ENCODE peak calls at places on chromosomes 3 and 15, in nine cellular contexts. E is breast epithelium, C is heart left ventricle, A is ovary, M is stomach, D is upper lobe of left lung, B is right lobe of liver, L is GM12878, H is transverse colon. U is an unnamed sample.

GRCh38 chr15:29970402-29970695 is 112.4 kb upstream of the GOLGA8J start:
- DNase-seq in E (no peak), C (no peak), A (no peak), M (no peak), D (no peak), B (no peak), L (no peak), H (no peak), U (no peak)

GRCh38 chr3:167967257-167968010 is 128.3 kb downstream of the GOLIM4 start:
- DNase-seq in E (no peak), C (no peak), A (no peak), M (no peak), D (peak; percentile 47), B (no peak), L (no peak), H (no peak), U (no peak)

GRCh38 chr3:23647706-23648258 is 158.0 kb upstream of the UBE2E1 start:
- DNase-seq in E (no peak), C (no peak), A (no peak), M (no peak), D (no peak), B (no peak), L (no peak), H (no peak), U (no peak)

GRCh38 chr3:119809249-119810017 is 27.5 kb downstream of the NR1I2 start:
- DNase-seq in E (no peak), C (no peak), A (no peak), M (no peak), D (no peak), B (no peak), L (no peak), H (no peak), U (no peak)

GRCh38 chr3:150528359-150528797 is 17.9 kb downstream of the SERP1 start:
- DNase-seq in E (no peak), C (no peak), A (no peak), M (no peak), D (no peak), B (no peak), L (no peak), H (no peak), U (no peak)

GRCh38 chr15:57158589-57158988 is 217.7 kb upstream of the CGNL1 start:
- DNase-seq in E (no peak), C (peak; percentile 36), A (no peak), M (no peak), D (no peak), B (no peak), L (no peak), H (no peak), U (no peak)

GRCh38 chr3:158101330-158102218 is 4.6 kb downstream of the SHOX2 start:
- DNase-seq in E (no peak), C (no peak), A (no peak), M (no peak), D (no peak), B (no peak), L (no peak), H (no peak), U (no peak)

GRCh38 chr3:146466596-146466995 is 2.8 kb downstream of the PLSCR2 start:
- DNase-seq in E (no peak), C (no peak), A (no peak), M (no peak), D (no peak), B (no peak), L (no peak), H (no peak), U (no peak)

GRCh38 chr3:9746330-9746729 is 3.4 kb upstream of the OGG1 start:
- DNase-seq in E (no peak), C (no peak), A (no peak), M (no peak), D (no peak), B (no peak), L (no peak), H (no peak), U (no peak)

GRCh38 chr3:9749333-9749662 is 454 bp upstream of the OGG1 start:
- DNase-seq in E (no peak), C (no peak), A (no peak), M (no peak), D (no peak), B (no peak), L (no peak), H (no peak), U (no peak)

GRCh38 chr3:9750556-9751411 is 1.0 kb downstream of the OGG1 start:
- DNase-seq in E (no peak), C (no peak), A (no peak), M (no peak), D (no peak), B (peak; percentile 45), L (no peak), H (peak; percentile 53), U (no peak)

GRCh38 chr3:9747267-9747666 is 2.5 kb upstream of the OGG1 start:
- DNase-seq in E (no peak), C (no peak), A (no peak), M (no peak), D (no peak), B (no peak), L (no peak), H (no peak), U (no peak)

GRCh38 chr3:9749663-9750555 is at the start of gene OGG1:
- DNase-seq in E (peak; percentile 97), C (peak; percentile 99), A (peak; percentile 99), M (peak; percentile 98), D (peak; percentile 99), B (peak; percentile 98), L (peak; percentile 95), H (peak; percentile 98), U (peak; percentile 98)
- TF ChIP-seq POLR2A in E (no peak), C (no peak), A (peak; percentile 16), M (no peak), D (peak; percentile 57), B (peak; percentile 56), L (peak; percentile 62), H (peak; percentile 58), U (no peak)

GRCh38 chr15:25437751-25438600 is 848 bp downstream of the UBE3A start:
- DNase-seq in E (peak; percentile 28), C (peak; percentile 70), A (peak; percentile 70), M (peak; percentile 45), D (peak; percentile 56), B (peak; percentile 76), L (no peak), H (peak; percentile 58), U (no peak)

GRCh38 chr15:25436707-25437106 is 2.1 kb downstream of the UBE3A start:
- DNase-seq in E (no peak), C (no peak), A (no peak), M (no peak), D (no peak), B (no peak), L (no peak), H (no peak), U (no peak)

GRCh38 chr15:25439456-25439836 is 622 bp upstream of the UBE3A start:
- DNase-seq in E (no peak), C (no peak), A (no peak), M (peak; percentile 27), D (peak; percentile 40), B (no peak), L (no peak), H (peak; percentile 49), U (no peak)

GRCh38 chr15:25441111-25441510 is 2.3 kb upstream of the UBE3A start:
- DNase-seq in E (no peak), C (no peak), A (no peak), M (no peak), D (no peak), B (no peak), L (no peak), H (no peak), U (no peak)

DNA sequence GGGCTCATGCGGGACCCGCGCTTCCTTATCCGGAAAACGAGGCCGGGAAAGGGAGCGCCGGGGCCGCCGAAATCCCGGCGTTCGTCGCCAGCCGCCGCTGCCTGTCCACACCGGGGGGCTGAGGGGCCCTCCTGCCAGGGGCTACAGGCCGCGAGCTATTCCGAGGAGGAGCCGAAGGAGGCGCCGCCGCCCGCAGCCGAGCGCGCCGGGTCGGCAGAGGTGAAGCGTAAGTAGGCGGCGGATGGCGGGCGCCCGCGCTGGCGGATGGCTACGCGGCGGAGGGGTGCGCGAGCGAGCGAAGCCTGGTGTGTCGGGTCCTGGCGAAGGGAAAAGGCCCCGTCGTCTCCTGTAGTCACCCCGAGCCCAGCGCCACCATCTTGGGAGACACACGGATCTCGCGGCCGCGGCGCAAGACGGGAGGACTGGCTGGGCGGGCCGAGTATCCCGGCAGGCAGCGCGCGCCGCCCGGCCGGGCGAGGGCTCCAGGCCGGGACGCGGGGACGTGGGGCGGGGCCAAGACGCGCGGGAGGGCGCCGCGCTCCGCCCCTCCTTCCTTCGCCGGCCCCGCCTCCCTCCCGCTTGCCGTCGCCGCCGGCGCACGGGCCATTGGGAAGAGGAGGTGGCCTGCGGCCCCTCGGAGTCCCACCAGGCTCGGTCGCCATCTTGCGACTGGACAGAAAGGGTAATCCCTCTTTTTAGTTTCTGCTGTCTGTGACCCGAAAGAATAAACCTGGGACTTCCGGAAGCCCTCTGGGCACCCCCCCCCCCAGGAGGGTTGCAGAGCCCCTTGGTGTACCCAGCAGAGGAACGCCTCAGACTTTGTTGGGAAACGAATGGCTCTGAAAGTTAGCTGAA is at the start of gene UBE3A:
- DNase-seq in E (peak; percentile 84), C (peak; percentile 94), A (peak; percentile 92), M (peak; percentile 93), D (peak; percentile 92), B (peak; percentile 93), L (peak; percentile 63), H (peak; percentile 93), U (peak; percentile 90)
- TF ChIP-seq POLR2A in E (no peak), C (no peak), A (peak; percentile 55), M (no peak), D (peak; percentile 84), B (peak; percentile 84), L (peak; percentile 93), H (peak; percentile 78), U (no peak)

GRCh38 chr3:81531846-81532245 is 229.6 kb downstream of the GBE1 start:
- DNase-seq in E (no peak), C (no peak), A (no peak), M (no peak), D (no peak), B (no peak), L (no peak), H (no peak), U (no peak)

GRCh38 chr3:81531256-81531655 is 230.2 kb downstream of the GBE1 start:
- DNase-seq in E (no peak), C (no peak), A (no peak), M (no peak), D (no peak), B (no peak), L (no peak), H (no peak), U (no peak)

GRCh38 chr3:81530180-81530939 is 231.1 kb downstream of the GBE1 start:
- DNase-seq in E (no peak), C (no peak), A (no peak), M (no peak), D (no peak), B (peak; percentile 24), L (no peak), H (no peak), U (no peak)
- TF ChIP-seq POLR2A in E (no peak), C (no peak), A (no peak), M (no peak), D (no peak), B (no peak), L (no peak), H (no peak), U (no peak)

GRCh38 chr15:74418575-74419338 is 15.0 kb downstream of the SEMA7A start:
- DNase-seq in E (no peak), C (no peak), A (no peak), M (no peak), D (no peak), B (peak; percentile 54), L (no peak), H (no peak), U (no peak)

GRCh38 chr15:74422370-74422722 is 11.4 kb downstream of the SEMA7A start:
- DNase-seq in E (no peak), C (no peak), A (no peak), M (no peak), D (no peak), B (no peak), L (no peak), H (no peak), U (no peak)

GRCh38 chr15:74419432-74419831 is 14.3 kb downstream of the SEMA7A start:
- DNase-seq in E (no peak), C (no peak), A (no peak), M (no peak), D (no peak), B (no peak), L (no peak), H (no peak), U (no peak)

GRCh38 chr15:74421302-74422245 is 12.2 kb downstream of the SEMA7A start:
- DNase-seq in E (no peak), C (no peak), A (no peak), M (no peak), D (no peak), B (no peak), L (no peak), H (no peak), U (no peak)

GRCh38 chr15:74420193-74420905 is 13.4 kb downstream of the SEMA7A start:
- DNase-seq in E (peak; percentile 50), C (peak; percentile 71), A (no peak), M (no peak), D (no peak), B (no peak), L (no peak), H (no peak), U (no peak)
- TF ChIP-seq POLR2A in E (no peak), C (no peak), A (no peak), M (no peak), D (no peak), B (no peak), L (no peak), H (no peak), U (no peak)